ENCODE peak calls at places on chromosomes 7 and 10, in five cellular contexts. C is kidney glomerular epithelial cell; H is NCI-H446; U is kidney; F is activated CD4-positive, alpha-beta T cell treated with anti-CD3 and anti-CD28 coated beads for 24 hours. P is an unnamed sample.

GRCh38 chr7:153036396-153037063 is 277.0 kb downstream of the ACTR3B start:
- DNase-seq in C (no peak), F (no peak), H (no peak), U (no peak), P (no peak)

GRCh38 chr10:34689053-34689452 is 126.0 kb downstream of the PARD3 start:
- DNase-seq in H (no peak), U (no peak), F (no peak), C (no peak), P (no peak)

GRCh38 chr7:139772837-139773236 is 5.0 kb downstream of the HIPK2 start:
- DNase-seq in H (no peak), C (no peak), U (no peak), F (no peak), P (no peak)

GRCh38 chr10:49539320-49539885 is 482 bp upstream of the ERCC6 start:
- DNase-seq in F (no peak), H (no peak), U (peak), C (peak), P (no peak)

GRCh38 chr10:63558132-63558784 is 37.1 kb downstream of the REEP3 start:
- DNase-seq in C (no peak), H (no peak), U (no peak), F (no peak), P (no peak)

GRCh38 chr7:4282434-4283223 is 399.5 kb upstream of the FOXK1 start:
- DNase-seq in C (no peak), H (no peak), U (peak), F (no peak), P (peak)

GRCh38 chr10:122295423-122295947 is 24.4 kb downstream of the BTBD16 start:
- DNase-seq in F (no peak), H (no peak), U (no peak), C (no peak), P (no peak)

GRCh38 chr10:7054915-7055314 is 355.9 kb downstream of the SFMBT2 start:
- DNase-seq in U (no peak), H (no peak), C (peak), F (no peak), P (no peak)

GRCh38 chr7:100568176-100568935 is 5.3 kb downstream of the SAP25 start:
- DNase-seq in U (no peak), F (no peak), C (no peak), H (no peak), P (no peak)

GRCh38 chr10:12530017-12530416 is 180.7 kb downstream of the CAMK1D start:
- DNase-seq in U (no peak), F (no peak), H (no peak), C (no peak), P (no peak)

GRCh38 chr7:139446051-139446890 is 37.2 kb downstream of the KLRG2 start:
- DNase-seq in F (no peak), H (no peak), C (no peak), U (no peak), P (no peak)

GRCh38 chr7:31129067-31129466 is 77.0 kb downstream of the ADCYAP1R1 start:
- DNase-seq in H (no peak), F (no peak), C (no peak), U (no peak), P (no peak)

GRCh38 chr7:45920543-45921380 is at the start of gene IGFBP3:
- DNase-seq in U (peak), H (no peak), F (no peak), C (peak), P (peak)

GRCh38 chr10:121610798-121611325 is 12.6 kb upstream of the FGFR2 start:
- DNase-seq in H (no peak), F (no peak), C (no peak), U (no peak), P (no peak)

GRCh38 chr10:61835909-61836232 is 65.6 kb upstream of the ARID5B start:
- DNase-seq in C (peak), H (no peak), F (no peak), U (no peak), P (peak)

GRCh38 chr10:128943111-128943510 is 523.9 kb upstream of the MGMT start:
- DNase-seq in H (no peak), C (no peak), U (no peak), F (no peak), P (no peak)

GRCh38 chr7:158443688-158444483 is 143.7 kb downstream of the PTPRN2 start:
- DNase-seq in C (no peak), F (no peak), U (peak), H (no peak), P (no peak)

GRCh38 chr7:19410096-19410495 is 264.9 kb upstream of the FERD3L start:
- DNase-seq in H (peak), F (no peak), U (no peak), C (no peak), P (no peak)

GRCh38 chr10:132538790-132539421 is 1.3 kb downstream of the INPP5A start:
- DNase-seq in H (no peak), F (no peak), U (peak), C (no peak), P (no peak)

GRCh38 chr10:71075759-71076472 is 136.5 kb upstream of the UNC5B start:
- DNase-seq in C (no peak), U (peak), H (no peak), F (no peak), P (no peak)